ENCODE peak calls at places on chromosomes 11 and 22, in five cellular contexts. V, D, Z, X and M are unnamed samples.

GRCh38 chr11:116224889-116225200 is 547.9 kb downstream of the BUD13 start:
- DNase-seq in X (no peak), D (no peak), V (no peak), Z (no peak), M (no peak)

GRCh38 chr22:32751065-32751739 is 50.3 kb upstream of the TIMP3 start:
- DNase-seq in Z (no peak), V (no peak), D (no peak), X (no peak), M (no peak)

GRCh38 chr11:68036717-68037239 is 2.0 kb upstream of the TCIRG1 start:
- DNase-seq in D (peak; percentile 68), V (no peak), X (no peak), Z (peak; percentile 54), M (peak; percentile 87)

GRCh38 chr22:38890377-38890776 is 18.4 kb upstream of the CBX6 start:
- DNase-seq in Z (no peak), V (no peak), X (no peak), D (no peak), M (no peak)

GRCh38 chr22:38872172-38872830 is at the start of gene CBX6:
- DNase-seq in Z (peak; percentile 96), D (peak; percentile 98), V (peak; percentile 86), X (peak; percentile 98), M (peak; percentile 97)

GRCh38 chr11:44949160-44950035 is 1.3 kb downstream of the TP53I11 start:
- DNase-seq in X (peak; percentile 87), Z (no peak), D (peak; percentile 44), V (no peak), M (no peak)

GRCh38 chr11:8765294-8765693 is 82.7 kb downstream of the RPL27A start:
- DNase-seq in D (no peak), Z (no peak), X (no peak), V (no peak), M (no peak)

GRCh38 chr11:96311120-96311568 is 31.9 kb downstream of the MAML2 start:
- DNase-seq in V (peak; percentile 76), X (no peak), Z (no peak), D (no peak), M (no peak)

GRCh38 chr11:12625438-12626071 is 48.7 kb upstream of the TEAD1 start:
- DNase-seq in V (peak; percentile 72), Z (no peak), D (no peak), X (no peak), M (no peak)

GRCh38 chr11:95924414-95924760 is 480 bp upstream of the MTMR2 start:
- DNase-seq in Z (no peak), X (no peak), V (no peak), D (no peak), M (no peak)

GRCh38 chr11:116384407-116384806 is 388.4 kb downstream of the BUD13 start:
- DNase-seq in D (no peak), Z (no peak), V (no peak), X (peak; percentile 59), M (no peak)

GRCh38 chr11:34600339-34601084 is 20.4 kb upstream of the EHF start:
- DNase-seq in X (peak; percentile 59), Z (no peak), D (peak; percentile 20), V (no peak), M (no peak)

GRCh38 chr11:120147950-120148270 is 10.0 kb upstream of the TRIM29 start:
- DNase-seq in D (no peak), Z (no peak), X (peak; percentile 41), V (no peak), M (no peak)

GRCh38 chr22:45083659-45084305 is 74.0 kb upstream of the PHF21B start:
- DNase-seq in Z (no peak), V (peak; percentile 86), D (no peak), X (no peak), M (no peak)

GRCh38 chr11:46682773-46683752 is 17.4 kb downstream of the ARHGAP1 start:
- DNase-seq in X (no peak), D (no peak), V (no peak), Z (no peak), M (peak; percentile 69)

GRCh38 chr22:28252539-28252938 is 333.5 kb upstream of the PITPNB start:
- DNase-seq in V (no peak), D (no peak), X (no peak), Z (no peak), M (no peak)

GRCh38 chr22:48711031-48711431 is 1116.6 kb downstream of the BRD1 start:
- DNase-seq in X (no peak), D (no peak), Z (no peak), V (no peak), M (no peak)

GRCh38 chr11:114821626-114822025 is 143.3 kb downstream of the NXPE2 start:
- DNase-seq in D (no peak), X (peak; percentile 16), V (no peak), Z (no peak), M (peak; percentile 72)

GRCh38 chr11:606245-606644 is 9.5 kb downstream of the IRF7 start:
- DNase-seq in X (no peak), V (no peak), Z (no peak), D (peak; percentile 78), M (peak; percentile 75)

GRCh38 chr11:65126624-65127274 is 4.6 kb downstream of the MRPL49 start:
- DNase-seq in Z (no peak), X (no peak), V (no peak), D (no peak), M (no peak)

GRCh38 chr11:93002380-93002779 is 32.9 kb downstream of the MTNR1B start:
- DNase-seq in V (no peak), Z (no peak), X (no peak), D (no peak), M (no peak)

GRCh38 chr11:92057849-92058442 is 166.7 kb upstream of the FAT3 start:
- DNase-seq in X (no peak), D (no peak), V (no peak), Z (no peak), M (no peak)

GRCh38 chr22:39367040-39367439 is 17.2 kb downstream of the SYNGR1 start:
- DNase-seq in X (no peak), D (no peak), V (no peak), Z (no peak), M (no peak)

GRCh38 chr11:129643031-129643721 is 172.5 kb upstream of the TMEM45B start:
- DNase-seq in V (peak; percentile 64), X (peak; percentile 43), D (no peak), Z (no peak), M (no peak)

GRCh38 chr22:29555065-29555644 is 1.6 kb upstream of the THOC5 start:
- DNase-seq in D (no peak), V (no peak), Z (no peak), X (no peak), M (peak; percentile 40)

GRCh38 chr11:14727215-14727614 is 83.6 kb downstream of the PDE3B start:
- DNase-seq in D (no peak), V (no peak), X (no peak), Z (no peak), M (no peak)

GRCh38 chr11:111727431-111727830 is 38.8 kb downstream of the PPP2R1B start:
- DNase-seq in Z (no peak), D (no peak), X (peak; percentile 28), V (no peak), M (no peak)

GRCh38 chr22:42075277-42075676 is 1.2 kb downstream of the PHETA2 start:
- DNase-seq in X (no peak), D (no peak), Z (no peak), V (no peak), M (no peak)

GRCh38 chr11:1300569-1301187 is 8.8 kb downstream of the TOLLIP start:
- DNase-seq in X (no peak), D (no peak), V (no peak), Z (no peak), M (peak; percentile 19)